ENCODE peak calls at places on chromosomes 11 and 22, in eight cellular contexts. One of them, this sample, is unnamed.
A peak's percentile ranks its signal among the peaks of the same experiment; 100 is the strongest.

GRCh38 chr11:118615996-118616395 is 8.6 kb downstream of the PHLDB1 start:
- DNase-seq in tibial nerve: peak; percentile 12
- DNase-seq in A549: no peak
- DNase-seq in WERI-Rb-1: no peak
- DNase-seq in ovary: peak; percentile 20
- DNase-seq in left lung: no peak
- DNase-seq in HCT116: no peak
- DNase-seq in transverse colon: no peak
- DNase-seq in this sample: no peak

GRCh38 chr11:36295926-36296325 is at the start of gene PRR5L:
- DNase-seq in tibial nerve: no peak
- DNase-seq in A549: no peak
- DNase-seq in WERI-Rb-1: no peak
- DNase-seq in ovary: no peak
- DNase-seq in left lung: no peak
- DNase-seq in HCT116: no peak
- DNase-seq in transverse colon: no peak
- DNase-seq in this sample: no peak

GRCh38 chr11:82859746-82860145 is 40.5 kb downstream of the PRCP start:
- DNase-seq in tibial nerve: no peak
- DNase-seq in A549: no peak
- DNase-seq in WERI-Rb-1: no peak
- DNase-seq in ovary: no peak
- DNase-seq in left lung: no peak
- DNase-seq in HCT116: no peak
- DNase-seq in transverse colon: no peak
- DNase-seq in this sample: no peak

GRCh38 chr11:116086426-116086825 is 582.2 kb upstream of the CADM1 start:
- DNase-seq in tibial nerve: no peak
- DNase-seq in A549: no peak
- DNase-seq in WERI-Rb-1: no peak
- DNase-seq in ovary: no peak
- DNase-seq in left lung: no peak
- DNase-seq in HCT116: no peak
- DNase-seq in transverse colon: peak; percentile 28
- DNase-seq in this sample: no peak

GRCh38 chr22:17191163-17191562 is 28.1 kb downstream of the ADA2 start:
- DNase-seq in tibial nerve: no peak
- DNase-seq in A549: no peak
- DNase-seq in WERI-Rb-1: no peak
- DNase-seq in ovary: no peak
- DNase-seq in left lung: no peak
- DNase-seq in HCT116: no peak
- DNase-seq in transverse colon: no peak
- DNase-seq in this sample: no peak

GRCh38 chr11:101862410-101863233 is 52.2 kb upstream of the CEP126 start:
- DNase-seq in tibial nerve: no peak
- DNase-seq in A549: peak; percentile 74
- DNase-seq in WERI-Rb-1: peak; percentile 33
- DNase-seq in ovary: peak; percentile 36
- DNase-seq in left lung: no peak
- DNase-seq in HCT116: peak; percentile 67
- DNase-seq in transverse colon: peak; percentile 7
- DNase-seq in this sample: no peak

GRCh38 chr11:17985517-17985916 is 27.3 kb downstream of the SERGEF start:
- DNase-seq in tibial nerve: no peak
- DNase-seq in A549: no peak
- DNase-seq in WERI-Rb-1: no peak
- DNase-seq in ovary: no peak
- DNase-seq in left lung: no peak
- DNase-seq in HCT116: peak; percentile 51
- DNase-seq in transverse colon: no peak
- DNase-seq in this sample: no peak

GRCh38 chr11:94149435-94149834 is 20.8 kb downstream of the PANX1 start:
- DNase-seq in tibial nerve: no peak
- DNase-seq in A549: no peak
- DNase-seq in WERI-Rb-1: no peak
- DNase-seq in ovary: no peak
- DNase-seq in left lung: no peak
- DNase-seq in HCT116: no peak
- DNase-seq in transverse colon: no peak
- DNase-seq in this sample: peak; percentile 80

GRCh38 chr11:57290288-57290687 is 34.5 kb downstream of the TNKS1BP1 start:
- DNase-seq in tibial nerve: no peak
- DNase-seq in A549: no peak
- DNase-seq in WERI-Rb-1: no peak
- DNase-seq in ovary: no peak
- DNase-seq in left lung: no peak
- DNase-seq in HCT116: no peak
- DNase-seq in transverse colon: no peak
- DNase-seq in this sample: no peak

GRCh38 chr11:134474942-134475341 is 62.9 kb upstream of the B3GAT1 start:
- DNase-seq in tibial nerve: no peak
- DNase-seq in A549: no peak
- DNase-seq in WERI-Rb-1: no peak
- DNase-seq in ovary: no peak
- DNase-seq in left lung: no peak
- DNase-seq in HCT116: no peak
- DNase-seq in transverse colon: no peak
- DNase-seq in this sample: no peak

GRCh38 chr11:134476435-134477021 is 64.5 kb upstream of the B3GAT1 start:
- DNase-seq in tibial nerve: no peak
- DNase-seq in A549: no peak
- DNase-seq in WERI-Rb-1: no peak
- DNase-seq in ovary: no peak
- DNase-seq in left lung: no peak
- DNase-seq in HCT116: no peak
- DNase-seq in transverse colon: no peak
- DNase-seq in this sample: no peak

GRCh38 chr11:134477486-134477885 is 65.4 kb upstream of the B3GAT1 start:
- DNase-seq in tibial nerve: no peak
- DNase-seq in A549: no peak
- DNase-seq in WERI-Rb-1: no peak
- DNase-seq in ovary: no peak
- DNase-seq in left lung: no peak
- DNase-seq in HCT116: no peak
- DNase-seq in transverse colon: no peak
- DNase-seq in this sample: no peak

GRCh38 chr11:134474070-134474860 is 62.2 kb upstream of the B3GAT1 start:
- DNase-seq in tibial nerve: no peak
- DNase-seq in A549: no peak
- DNase-seq in WERI-Rb-1: no peak
- DNase-seq in ovary: no peak
- DNase-seq in left lung: no peak
- DNase-seq in HCT116: no peak
- DNase-seq in transverse colon: no peak
- DNase-seq in this sample: no peak

GRCh38 chr11:134475951-134476350 is 63.9 kb upstream of the B3GAT1 start:
- DNase-seq in tibial nerve: no peak
- DNase-seq in A549: no peak
- DNase-seq in WERI-Rb-1: no peak
- DNase-seq in ovary: no peak
- DNase-seq in left lung: no peak
- DNase-seq in HCT116: no peak
- DNase-seq in transverse colon: no peak
- DNase-seq in this sample: no peak
- H3K9me3 ChIP-seq in tibial nerve: no peaks in the 10 kb centered on the region
- H3K9me3 ChIP-seq in A549: no peaks in the 10 kb centered on the region
- H3K9me3 ChIP-seq in WERI-Rb-1: no peaks in the 10 kb centered on the region
- H3K9me3 ChIP-seq in ovary: no peaks in the 10 kb centered on the region
- H3K9me3 ChIP-seq in left lung: no peaks in the 10 kb centered on the region
- H3K9me3 ChIP-seq in HCT116: no peaks in the 10 kb centered on the region
- H3K9me3 ChIP-seq in transverse colon: no peaks in the 10 kb centered on the region
- H3K9me3 ChIP-seq in this sample: peaks cover 84% of the 10 kb centered on the region

DNA sequence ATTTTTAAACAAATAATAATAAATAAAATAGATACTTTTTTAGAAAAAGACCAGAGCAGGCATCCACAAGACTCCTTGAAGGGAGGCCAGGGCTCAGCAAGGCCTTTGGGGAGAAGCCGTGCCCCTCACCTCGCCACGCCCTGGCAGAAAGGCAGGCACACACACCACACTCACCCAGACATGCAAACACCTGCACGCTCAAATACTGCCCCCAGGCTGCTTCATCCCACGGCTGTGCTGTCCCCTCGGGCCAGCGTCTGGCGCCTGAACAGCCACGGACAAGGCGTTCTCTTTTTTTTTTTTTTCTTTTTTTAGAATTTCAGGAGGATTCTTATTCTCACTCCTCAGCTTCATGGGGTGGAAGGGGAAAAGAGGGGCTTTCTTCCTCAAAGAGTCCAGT is 1.5 kb downstream of the FADS3 start:
- DNase-seq in tibial nerve: no peak
- DNase-seq in A549: no peak
- DNase-seq in WERI-Rb-1: no peak
- DNase-seq in ovary: no peak
- DNase-seq in left lung: no peak
- DNase-seq in HCT116: no peak
- DNase-seq in transverse colon: no peak
- DNase-seq in this sample: no peak
- TF ChIP-seq CTCF in tibial nerve: no peak
- TF ChIP-seq CTCF in A549: no peak
- TF ChIP-seq CTCF in WERI-Rb-1: no peak
- TF ChIP-seq CTCF in ovary: no peak
- TF ChIP-seq CTCF in left lung: no peak
- TF ChIP-seq CTCF in HCT116: no peak
- TF ChIP-seq CTCF in transverse colon: no peak
- TF ChIP-seq CTCF in this sample: no peak

DNA sequence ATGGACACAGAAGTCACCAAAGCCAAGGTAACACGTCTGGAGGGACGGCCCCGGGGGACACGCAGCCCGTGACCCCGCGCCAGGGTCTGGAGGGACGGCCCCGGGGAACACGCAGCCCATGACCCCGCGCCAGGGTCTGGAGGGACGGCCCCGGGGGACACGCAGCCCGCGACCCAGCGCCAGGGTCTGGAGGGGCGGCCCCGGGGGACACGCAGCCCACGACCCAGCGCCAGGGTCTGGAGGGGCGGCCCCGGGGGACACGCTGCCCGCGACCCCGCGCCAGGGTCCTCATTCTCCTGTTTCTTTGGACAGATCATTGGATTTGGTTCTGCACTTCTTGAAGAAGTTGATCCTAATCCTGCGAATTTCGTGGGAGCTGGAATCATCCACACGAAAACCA is 27.1 kb downstream of the MUC6 start:
- DNase-seq in tibial nerve: no peak
- DNase-seq in A549: no peak
- DNase-seq in WERI-Rb-1: no peak
- DNase-seq in ovary: no peak
- DNase-seq in left lung: no peak
- DNase-seq in HCT116: no peak
- DNase-seq in transverse colon: no peak
- DNase-seq in this sample: no peak
- H3K4me3 ChIP-seq in tibial nerve: no peak overlapping the region
- H3K4me3 ChIP-seq in A549: no peak overlapping the region
- H3K4me3 ChIP-seq in WERI-Rb-1: no peak overlapping the region
- H3K4me3 ChIP-seq in ovary: no peak overlapping the region
- H3K4me3 ChIP-seq in left lung: no peak overlapping the region
- H3K4me3 ChIP-seq in HCT116: no peak overlapping the region
- H3K4me3 ChIP-seq in transverse colon: no peak overlapping the region
- H3K4me3 ChIP-seq in this sample: no peak overlapping the region

GRCh38 chr11:2594267-2594666 is 105.5 kb downstream of the KCNQ1OT1 start:
- DNase-seq in tibial nerve: no peak
- DNase-seq in A549: no peak
- DNase-seq in WERI-Rb-1: no peak
- DNase-seq in ovary: no peak
- DNase-seq in left lung: no peak
- DNase-seq in HCT116: no peak
- DNase-seq in transverse colon: no peak
- DNase-seq in this sample: no peak

GRCh38 chr11:2595205-2595604 is 104.6 kb downstream of the KCNQ1OT1 start:
- DNase-seq in tibial nerve: no peak
- DNase-seq in A549: no peak
- DNase-seq in WERI-Rb-1: no peak
- DNase-seq in ovary: no peak
- DNase-seq in left lung: no peak
- DNase-seq in HCT116: no peak
- DNase-seq in transverse colon: no peak
- DNase-seq in this sample: no peak

GRCh38 chr11:2599561-2600189 is 100.1 kb downstream of the KCNQ1OT1 start:
- DNase-seq in tibial nerve: no peak
- DNase-seq in A549: no peak
- DNase-seq in WERI-Rb-1: no peak
- DNase-seq in ovary: no peak
- DNase-seq in left lung: no peak
- DNase-seq in HCT116: no peak
- DNase-seq in transverse colon: no peak
- DNase-seq in this sample: no peak
- H3K9me3 ChIP-seq in tibial nerve: peaks cover 3% of the 10 kb centered on the region
- H3K9me3 ChIP-seq in A549: peaks cover 14% of the 10 kb centered on the region
- H3K9me3 ChIP-seq in WERI-Rb-1: no peaks in the 10 kb centered on the region
- H3K9me3 ChIP-seq in ovary: no peaks in the 10 kb centered on the region
- H3K9me3 ChIP-seq in left lung: no peaks in the 10 kb centered on the region
- H3K9me3 ChIP-seq in HCT116: peaks cover 8% of the 10 kb centered on the region
- H3K9me3 ChIP-seq in transverse colon: peaks cover 8% of the 10 kb centered on the region
- H3K9me3 ChIP-seq in this sample: peaks cover 4% of the 10 kb centered on the region